ENCODE peak calls at places on chromosomes 1 and 21, in four cellular contexts. Q is foreskin fibroblast, K is heart right ventricle, E is cardiac fibroblast. H is an unnamed sample.
A peak's percentile ranks its signal among the peaks of the same experiment; 100 is the strongest.

GRCh38 chr1:153394391-153394790 is 3.5 kb upstream of the S100A8 start:
- DNase-seq in K (no peak), Q (no peak), E (no peak), H (no peak)

GRCh38 chr21:44932366-44933181 is 7.3 kb upstream of the SLX9 start:
- DNase-seq in E (no peak), K (no peak), Q (no peak), H (no peak)

GRCh38 chr1:226364129-226364899 is 43.6 kb downstream of the PARP1 start:
- DNase-seq in Q (peak; percentile 18), E (peak; percentile 39), K (peak; percentile 73), H (no peak)

GRCh38 chr1:161206411-161207140 is 4.4 kb downstream of the NDUFS2 start:
- DNase-seq in E (peak; percentile 87), K (peak; percentile 74), Q (peak; percentile 27), H (no peak)

GRCh38 chr1:182493063-182493462 is 43.1 kb downstream of the RGSL1 start:
- DNase-seq in K (no peak), Q (no peak), E (no peak), H (no peak)

GRCh38 chr1:244075247-244075722 is 24.2 kb downstream of the ZBTB18 start:
- DNase-seq in E (no peak), Q (no peak), K (no peak), H (no peak)

GRCh38 chr1:145979746-145980435 is 15.4 kb downstream of the POLR3GL start:
- DNase-seq in E (no peak), Q (no peak), K (no peak), H (no peak)

GRCh38 chr1:46098043-46098712 is 34.3 kb downstream of the PIK3R3 start:
- DNase-seq in K (no peak), E (no peak), Q (no peak), H (no peak)

GRCh38 chr21:16517380-16517779 is 787.6 kb downstream of the USP25 start:
- DNase-seq in E (peak; percentile 26), K (no peak), Q (no peak), H (no peak)

GRCh38 chr1:88514544-88514943 is 169.5 kb upstream of the PKN2 start:
- DNase-seq in Q (no peak), K (no peak), E (no peak), H (no peak)

GRCh38 chr21:32426066-32426465 is 13.6 kb downstream of the EVA1C start:
- DNase-seq in Q (no peak), K (no peak), E (no peak), H (no peak)

GRCh38 chr1:224856973-224857372 is 72.5 kb upstream of the DNAH14 start:
- DNase-seq in Q (no peak), K (no peak), E (no peak), H (no peak)

GRCh38 chr1:62175568-62176179 is 19.0 kb upstream of the L1TD1 start:
- DNase-seq in E (peak; percentile 61), K (peak; percentile 32), Q (peak; percentile 28), H (peak; percentile 42)

GRCh38 chr1:6447818-6448748 is 17.9 kb downstream of the TNFRSF25 start:
- DNase-seq in E (no peak), K (no peak), Q (no peak), H (no peak)

GRCh38 chr1:20367626-20368025 is 77.0 kb downstream of the VWA5B1 start:
- DNase-seq in K (no peak), Q (no peak), E (no peak), H (no peak)

GRCh38 chr1:224430511-224431113 is 4.0 kb downstream of the WDR26 start:
- DNase-seq in K (peak; percentile 47), Q (peak; percentile 46), E (peak; percentile 74), H (peak; percentile 70)

GRCh38 chr1:44377925-44378784 is 23.1 kb upstream of the ERI3 start:
- DNase-seq in Q (peak; percentile 27), E (peak; percentile 74), K (peak; percentile 51), H (peak; percentile 38)

GRCh38 chr1:46538147-46538546 is 13.3 kb downstream of the KNCN start:
- DNase-seq in Q (no peak), K (no peak), E (no peak), H (no peak)

GRCh38 chr21:33308586-33309490 is 15.9 kb upstream of the IFNAR1 start:
- DNase-seq in K (no peak), E (peak; percentile 40), Q (peak; percentile 57), H (no peak)

GRCh38 chr1:84436907-84437667 is 38.8 kb downstream of the DNASE2B start:
- DNase-seq in Q (no peak), E (no peak), K (no peak), H (no peak)

GRCh38 chr1:157142765-157143423 is 4.7 kb upstream of the ETV3 start:
- DNase-seq in E (no peak), Q (no peak), K (no peak), H (no peak)

GRCh38 chr1:215132156-215132555 is 49.6 kb downstream of the KCNK2 start:
- DNase-seq in K (no peak), Q (no peak), E (no peak), H (no peak)
- TF ChIP-seq CTCF in K (no peak), Q (no peak), E (no peak), H (no peak)

GRCh38 chr21:37532868-37533780 is 166.6 kb downstream of the DYRK1A start:
- DNase-seq in E (peak; percentile 10), K (no peak), Q (no peak), H (no peak)
- TF ChIP-seq CTCF in E (peak; percentile 22), K (no peak), Q (no peak), H (no peak)

GRCh38 chr1:16913866-16914662 is 7.7 kb upstream of the CROCC start:
- DNase-seq in Q (peak; percentile 99), E (peak; percentile 98), K (peak; percentile 89), H (peak; percentile 85)
- TF ChIP-seq CTCF in Q (no peak), E (no peak), K (no peak), H (peak; percentile 24)

DNA sequence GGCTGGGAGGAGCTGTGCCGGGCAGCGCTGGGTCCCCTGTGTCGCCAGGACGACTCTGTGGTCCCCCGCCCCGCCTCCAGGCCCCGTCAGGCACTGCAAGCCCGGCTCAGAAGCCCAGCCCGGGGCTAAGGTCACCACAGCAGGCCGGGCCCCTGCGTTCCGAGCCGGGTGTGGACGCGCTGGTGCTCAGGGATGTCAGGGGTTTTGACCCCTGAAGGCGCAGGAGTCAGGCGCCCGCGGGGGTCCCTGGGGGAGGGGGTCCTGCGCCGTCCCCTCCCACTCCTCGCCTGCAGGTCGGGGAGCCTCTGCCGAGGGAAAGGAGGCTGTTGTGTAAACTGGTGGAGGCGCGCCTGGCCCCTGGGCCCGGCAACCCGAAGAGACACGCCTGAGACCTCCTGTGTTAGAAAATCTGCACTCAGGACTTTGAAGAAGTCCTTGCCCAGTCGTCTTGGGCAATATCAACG is 23.7 kb upstream of the TMEM54 start:
- DNase-seq in E (no peak), K (no peak), Q (no peak), H (no peak)
- TF ChIP-seq CTCF in E (no peak), K (no peak), Q (no peak), H (peak; percentile 5)

GRCh38 chr1:207454046-207454964 is at the start of gene CR2:
- DNase-seq in K (no peak), E (no peak), Q (no peak), H (no peak)
- TF ChIP-seq CTCF in K (peak; percentile 27), E (no peak), Q (no peak), H (no peak)

GRCh38 chr1:116256875-116257823 is 115.9 kb upstream of the ATP1A1 start:
- DNase-seq in K (no peak), Q (no peak), E (no peak), H (no peak)
- TF ChIP-seq CTCF in K (no peak), Q (no peak), E (no peak), H (no peak)

GRCh38 chr1:93702828-93703183 is 21.2 kb upstream of the BCAR3 start:
- DNase-seq in E (no peak), K (no peak), Q (no peak), H (no peak)
- TF ChIP-seq CTCF in E (no peak), K (no peak), Q (peak; percentile 9), H (peak; percentile 29)

GRCh38 chr1:59052194-59052593 is 244.7 kb upstream of the FGGY start:
- DNase-seq in E (no peak), K (no peak), Q (no peak), H (no peak)
- TF ChIP-seq CTCF in E (no peak), K (no peak), Q (no peak), H (no peak)

H was measured in HFFc6.